ENCODE peak calls at places on chromosomes 1 and 21, in eight cellular contexts. Z is AG08395; R is ELR; U is EL; W is Right ventricle myocardium superior; T is activated naive CD4-positive, alpha-beta T cell; G is naive B cell; O is T-cell. X is an unnamed sample.

GRCh38 chr1:150551049-150551783 is 2.0 kb downstream of the ADAMTSL4 start:
- DNase-seq in T (no peak), R (peak), U (peak), W (no peak), Z (peak), O (no peak), G (no peak), X (peak)

GRCh38 chr1:63717511-63718120 is 56.2 kb upstream of the ROR1 start:
- DNase-seq in G (no peak), T (no peak), W (no peak), O (no peak), Z (no peak), U (no peak), R (no peak), X (no peak)

GRCh38 chr1:10559386-10559785 is 84.6 kb downstream of the PEX14 start:
- DNase-seq in U (no peak), G (no peak), Z (no peak), W (no peak), R (no peak), T (no peak), O (no peak), X (no peak)

GRCh38 chr1:24912359-24913273 is 17.5 kb downstream of the RUNX3 start:
- DNase-seq in U (peak), Z (no peak), R (no peak), O (no peak), T (no peak), W (no peak), G (no peak), X (no peak)

GRCh38 chr1:65309317-65310077 is at the start of gene DNAJC6:
- DNase-seq in U (peak), T (peak), G (peak), O (peak), W (peak), R (peak), Z (peak), X (peak)

GRCh38 chr1:200029624-200030074 is 2.1 kb downstream of the NR5A2 start:
- DNase-seq in G (no peak), R (no peak), U (no peak), Z (no peak), W (no peak), O (no peak), T (no peak), X (no peak)

GRCh38 chr1:101128211-101128727 is 102.7 kb upstream of the DPH5 start:
- DNase-seq in W (no peak), T (no peak), R (no peak), Z (no peak), U (no peak), G (peak), O (peak), X (no peak)

GRCh38 chr21:31865429-31865970 is 7.3 kb upstream of the HUNK start:
- DNase-seq in O (no peak), W (no peak), Z (no peak), R (no peak), U (no peak), G (no peak), T (no peak), X (no peak)

GRCh38 chr1:24562625-24563024 is 6.7 kb downstream of the NCMAP start:
- DNase-seq in Z (no peak), R (no peak), T (no peak), W (no peak), U (no peak), O (no peak), G (no peak), X (no peak)

GRCh38 chr1:168483531-168483930 is 60.3 kb downstream of the XCL2 start:
- DNase-seq in U (peak), T (no peak), G (no peak), W (no peak), O (no peak), Z (peak), R (peak), X (no peak)

GRCh38 chr1:101239095-101240040 is 2.5 kb downstream of the S1PR1 start:
- DNase-seq in W (no peak), U (no peak), O (peak), T (peak), G (no peak), Z (no peak), R (no peak), X (no peak)

GRCh38 chr1:212225416-212225815 is 59.8 kb upstream of the PPP2R5A start:
- DNase-seq in Z (no peak), R (no peak), O (peak), T (no peak), G (no peak), W (no peak), U (no peak), X (no peak)

GRCh38 chr1:85453640-85454194 is 11.2 kb downstream of the DDAH1 start:
- DNase-seq in R (no peak), W (no peak), T (no peak), O (no peak), U (no peak), Z (no peak), G (no peak), X (no peak)

GRCh38 chr1:190747643-190748186 is 270.1 kb upstream of the BRINP3 start:
- DNase-seq in W (no peak), Z (no peak), T (no peak), G (no peak), O (no peak), R (no peak), U (peak), X (no peak)

GRCh38 chr1:10347109-10347508 is 51.8 kb upstream of the PGD start:
- DNase-seq in O (no peak), W (no peak), G (no peak), R (peak), T (no peak), Z (no peak), U (no peak), X (no peak)

GRCh38 chr1:110494522-110495406 is 24.2 kb downstream of the KCNA10 start:
- DNase-seq in U (no peak), Z (no peak), W (no peak), O (no peak), T (no peak), R (no peak), G (no peak), X (no peak)

GRCh38 chr1:39086386-39087108 is 60.4 kb downstream of the NDUFS5 start:
- DNase-seq in G (no peak), U (peak), Z (peak), R (peak), W (no peak), O (no peak), T (no peak), X (no peak)

GRCh38 chr21:35204850-35205564 is 155.9 kb upstream of the RUNX1 start:
- DNase-seq in U (peak), T (no peak), R (peak), G (peak), Z (peak), O (no peak), W (peak), X (peak)

GRCh38 chr21:42257091-42257760 is 38.3 kb downstream of the ABCG1 start:
- DNase-seq in W (peak), O (no peak), R (no peak), G (no peak), Z (no peak), T (no peak), U (no peak), X (no peak)

GRCh38 chr1:211017066-211017691 is 116.8 kb downstream of the KCNH1 start:
- DNase-seq in R (peak), O (no peak), G (no peak), W (no peak), U (peak), T (no peak), Z (no peak), X (no peak)

GRCh38 chr21:42006765-42007164 is 3.4 kb downstream of the ZBTB21 start:
- DNase-seq in U (no peak), W (no peak), O (no peak), T (no peak), Z (no peak), R (peak), G (no peak), X (no peak)

GRCh38 chr1:221437924-221438323 is 304.0 kb downstream of the DUSP10 start:
- DNase-seq in G (no peak), U (peak), R (peak), Z (no peak), W (no peak), T (no peak), O (no peak), X (no peak)

GRCh38 chr1:119204940-119205339 is 64.5 kb upstream of the WARS2 start:
- DNase-seq in T (no peak), U (no peak), Z (no peak), G (no peak), O (no peak), R (no peak), W (no peak), X (no peak)

GRCh38 chr1:186519981-186520380 is 59.1 kb upstream of the PDC start:
- DNase-seq in W (no peak), T (no peak), R (peak), O (no peak), U (peak), G (no peak), Z (no peak), X (no peak)

GRCh38 chr1:225849905-225850304 is 32.3 kb downstream of the TMEM63A start:
- DNase-seq in R (no peak), U (no peak), G (peak), Z (no peak), T (no peak), O (peak), W (peak), X (peak)

GRCh38 chr1:227388214-227388613 is 69.9 kb upstream of the CDC42BPA start:
- DNase-seq in O (no peak), G (no peak), R (no peak), W (no peak), U (no peak), T (no peak), Z (no peak), X (no peak)

GRCh38 chr1:165284471-165284870 is 72.0 kb downstream of the LMX1A start:
- DNase-seq in O (no peak), U (no peak), T (no peak), R (no peak), G (no peak), Z (no peak), W (no peak), X (no peak)

GRCh38 chr1:61378498-61379180 is 296.3 kb downstream of the NFIA start:
- DNase-seq in U (no peak), R (no peak), T (no peak), G (no peak), O (no peak), W (peak), Z (no peak), X (no peak)

GRCh38 chr21:33360281-33360680 is 35.5 kb downstream of the IFNAR1 start:
- DNase-seq in Z (peak), U (peak), W (no peak), G (no peak), O (no peak), R (peak), T (no peak), X (no peak)

GRCh38 chr1:215704089-215704860 is 137.2 kb downstream of the KCTD3 start:
- DNase-seq in O (no peak), U (peak), Z (peak), G (no peak), R (peak), W (no peak), T (no peak), X (no peak)

GRCh38 chr1:66853379-66853778 is 52.3 kb upstream of the INSL5 start:
- DNase-seq in Z (no peak), U (no peak), W (no peak), R (no peak), O (no peak), G (no peak), T (no peak), X (no peak)

GRCh38 chr21:44800971-44801467 is 601 bp downstream of the UBE2G2 start:
- DNase-seq in O (no peak), U (peak), W (no peak), G (no peak), T (no peak), R (peak), Z (peak), X (no peak)

GRCh38 chr1:199449221-199449620 is 578.3 kb upstream of the NR5A2 start:
- DNase-seq in Z (no peak), O (no peak), U (no peak), T (no peak), G (no peak), R (no peak), W (no peak), X (no peak)

X was measured in right cardiac atrium.